ENCODE peak calls at places on chromosomes 4 and X, in ten cellular contexts. Z, M, C, R, A, S, F, G, J and B are unnamed samples.

GRCh38 chrX:97968376-97969104 is 1084.8 kb downstream of the RPA4 start:
- DNase-seq in Z (peak), M (no peak), C (no peak), R (no peak), A (no peak), S (no peak), F (no peak), G (no peak), J (no peak), B (no peak)

GRCh38 chrX:136780738-136781137 is at the start of gene ARHGEF6:
- DNase-seq in Z (no peak), M (no peak), C (no peak), R (no peak), A (no peak), S (peak), F (no peak), G (no peak), J (no peak), B (no peak)

GRCh38 chr4:11710484-11710883 is 281.8 kb upstream of the HS3ST1 start:
- DNase-seq in Z (no peak), M (no peak), C (no peak), R (no peak), A (no peak), S (no peak), F (no peak), G (no peak), J (peak), B (no peak)

GRCh38 chrX:105837227-105837626 is 14.9 kb downstream of the NRK start:
- DNase-seq in Z (no peak), M (no peak), C (peak), R (peak), A (no peak), S (peak), F (no peak), G (peak), J (peak), B (peak)

GRCh38 chrX:41116948-41117347 is 31.7 kb downstream of the USP9X start:
- DNase-seq in Z (no peak), M (no peak), C (no peak), R (no peak), A (peak), S (no peak), F (peak), G (no peak), J (no peak), B (no peak)

GRCh38 chrX:24619647-24620046 is 27.5 kb downstream of the PCYT1B start:
- DNase-seq in Z (no peak), M (no peak), C (no peak), R (peak), A (no peak), S (peak), F (no peak), G (peak), J (peak), B (peak)

GRCh38 chr4:156298230-156298629 is 344.6 kb upstream of the CTSO start:
- DNase-seq in Z (no peak), M (peak), C (no peak), R (no peak), A (no peak), S (peak), F (no peak), G (peak), J (peak), B (peak)

GRCh38 chr4:173040200-173040599 is 128.4 kb upstream of the GALNT7 start:
- DNase-seq in Z (no peak), M (no peak), C (no peak), R (peak), A (no peak), S (peak), F (no peak), G (peak), J (peak), B (no peak)

GRCh38 chr4:152680988-152681731 is 1.4 kb upstream of the TMEM154 start:
- DNase-seq in Z (no peak), M (no peak), C (no peak), R (no peak), A (no peak), S (peak), F (no peak), G (peak), J (peak), B (peak)

GRCh38 chr4:61527886-61528285 is 327.8 kb downstream of the ADGRL3 start:
- DNase-seq in Z (no peak), M (no peak), C (no peak), R (no peak), A (no peak), S (peak), F (no peak), G (no peak), J (no peak), B (no peak)

GRCh38 chrX:40877869-40878268 is 142.5 kb upstream of the MED14 start:
- DNase-seq in Z (no peak), M (no peak), C (no peak), R (peak), A (no peak), S (peak), F (no peak), G (peak), J (peak), B (no peak)

GRCh38 chr4:6695660-6696581 is 2.2 kb downstream of the S100P start:
- DNase-seq in Z (no peak), M (no peak), C (no peak), R (no peak), A (no peak), S (no peak), F (no peak), G (no peak), J (peak), B (no peak)

GRCh38 chr4:150573534-150573933 is 8.4 kb upstream of the MAB21L2 start:
- DNase-seq in Z (no peak), M (no peak), C (no peak), R (no peak), A (no peak), S (peak), F (no peak), G (peak), J (peak), B (peak)

GRCh38 chr4:61994036-61994435 is 793.9 kb downstream of the ADGRL3 start:
- DNase-seq in Z (no peak), M (no peak), C (no peak), R (no peak), A (no peak), S (peak), F (no peak), G (peak), J (peak), B (peak)

GRCh38 chr4:114318309-114318708 is 280.3 kb upstream of the UGT8 start:
- DNase-seq in Z (no peak), M (no peak), C (no peak), R (no peak), A (no peak), S (peak), F (no peak), G (no peak), J (peak), B (no peak)

GRCh38 chr4:96315815-96316214 is 475.9 kb downstream of the PDHA2 start:
- DNase-seq in Z (no peak), M (no peak), C (no peak), R (no peak), A (no peak), S (no peak), F (no peak), G (peak), J (no peak), B (no peak)

GRCh38 chr4:129446074-129446473 is 350.1 kb downstream of the C4orf33 start:
- DNase-seq in Z (peak), M (no peak), C (no peak), R (no peak), A (no peak), S (no peak), F (no peak), G (no peak), J (no peak), B (no peak)

GRCh38 chr4:77564231-77564630 is 41.4 kb upstream of the CXCL13 start:
- DNase-seq in Z (no peak), M (no peak), C (no peak), R (peak), A (no peak), S (peak), F (no peak), G (peak), J (no peak), B (no peak)

GRCh38 chr4:41132055-41132683 is 82.2 kb downstream of the APBB2 start:
- DNase-seq in Z (no peak), M (no peak), C (no peak), R (no peak), A (no peak), S (no peak), F (no peak), G (no peak), J (no peak), B (no peak)

GRCh38 chrX:95056901-95057300 is 1382.9 kb downstream of the FAM133A start:
- DNase-seq in Z (no peak), M (no peak), C (no peak), R (no peak), A (no peak), S (peak), F (no peak), G (peak), J (peak), B (peak)
- TF ChIP-seq CTCF in Z (peak), M (no peak), C (no peak), R (no peak), A (no peak), S (no peak), F (no peak), G (peak), J (peak), B (peak)

GRCh38 chrX:119693032-119693995 is at the start of gene SEPTIN6:
- DNase-seq in Z (peak), M (peak), C (peak), R (peak), A (peak), S (peak), F (peak), G (peak), J (peak), B (peak)
- TF ChIP-seq CTCF in Z (peak), M (no peak), C (no peak), R (peak), A (no peak), S (no peak), F (no peak), G (no peak), J (no peak), B (no peak)

DNA sequence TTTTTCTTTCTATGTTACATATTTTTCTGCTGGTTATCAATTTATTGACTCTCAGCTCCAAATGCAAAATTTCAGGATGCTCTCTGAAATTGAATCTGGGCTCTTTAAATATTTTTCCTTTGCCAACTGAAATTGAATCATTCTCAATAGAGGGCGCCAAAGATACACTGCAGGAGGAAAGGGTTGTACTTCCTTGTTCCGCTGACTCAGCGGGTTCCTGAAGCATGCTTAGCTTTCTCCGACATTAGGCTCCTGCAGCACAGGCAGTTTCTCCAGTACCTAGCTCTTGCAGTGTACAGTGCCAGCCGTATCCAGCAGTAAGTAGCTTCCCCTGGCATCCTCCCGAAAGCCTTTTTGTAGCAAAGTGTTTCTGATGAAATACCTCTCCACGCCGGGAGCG is 28.8 kb upstream of the CFAP47 start:
- DNase-seq in Z (peak), M (peak), C (no peak), R (no peak), A (peak), S (peak), F (peak), G (peak), J (peak), B (peak)
- TF ChIP-seq CTCF in Z (peak), M (no peak), C (peak), R (no peak), A (peak), S (peak), F (no peak), G (peak), J (peak), B (peak)

DNA sequence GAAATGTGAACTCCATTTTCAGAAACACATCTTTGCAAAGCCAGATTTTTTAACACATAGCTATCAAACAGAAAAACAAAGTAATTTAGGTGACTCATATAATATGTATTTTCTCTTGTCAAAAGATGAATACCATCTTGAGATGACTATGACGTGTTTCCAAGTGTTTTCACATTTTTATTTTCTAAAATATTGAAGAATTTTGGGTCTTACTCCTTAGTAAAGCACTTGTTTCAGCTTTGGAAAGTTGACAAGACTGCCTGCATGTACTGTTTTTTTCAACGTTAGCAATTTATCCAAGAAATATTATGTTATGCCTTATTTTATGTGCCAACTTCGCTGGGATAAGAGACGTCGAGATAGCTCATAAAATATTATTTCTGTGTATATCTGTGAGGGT is 733.9 kb upstream of the EPHA5 start:
- DNase-seq in Z (no peak), M (no peak), C (no peak), R (no peak), A (no peak), S (no peak), F (no peak), G (peak), J (no peak), B (no peak)
- TF ChIP-seq CTCF in Z (no peak), M (no peak), C (no peak), R (no peak), A (no peak), S (no peak), F (no peak), G (no peak), J (no peak), B (no peak)

DNA sequence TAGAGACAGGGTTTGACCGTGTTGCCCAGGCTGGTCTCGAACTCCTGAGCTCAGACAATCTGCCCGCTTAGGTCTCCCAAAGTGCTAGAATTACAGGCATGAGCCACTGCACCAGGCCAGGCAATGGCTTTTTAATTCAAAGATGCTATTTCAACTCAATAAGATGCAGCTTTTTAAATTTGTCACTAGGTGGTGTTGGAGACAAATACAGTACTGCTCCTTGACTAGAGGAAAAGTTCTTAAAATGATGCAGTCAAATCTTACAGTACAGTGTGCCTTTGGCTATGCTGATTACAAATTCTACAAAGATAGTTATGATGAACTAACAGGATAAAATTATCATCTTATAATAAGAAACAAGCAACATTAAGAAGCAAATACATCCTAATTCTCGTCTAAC is 441.1 kb downstream of the KCNIP4 start:
- DNase-seq in Z (no peak), M (no peak), C (no peak), R (no peak), A (no peak), S (peak), F (no peak), G (peak), J (no peak), B (no peak)
- TF ChIP-seq CTCF in Z (peak), M (peak), C (no peak), R (no peak), A (peak), S (peak), F (peak), G (peak), J (no peak), B (peak)

GRCh38 chr4:122914292-122914904 is 8.0 kb downstream of the NUDT6 start:
- DNase-seq in Z (no peak), M (peak), C (no peak), R (no peak), A (peak), S (peak), F (peak), G (peak), J (peak), B (no peak)
- TF ChIP-seq CTCF in Z (no peak), M (peak), C (peak), R (peak), A (peak), S (peak), F (no peak), G (peak), J (peak), B (peak)

DNA sequence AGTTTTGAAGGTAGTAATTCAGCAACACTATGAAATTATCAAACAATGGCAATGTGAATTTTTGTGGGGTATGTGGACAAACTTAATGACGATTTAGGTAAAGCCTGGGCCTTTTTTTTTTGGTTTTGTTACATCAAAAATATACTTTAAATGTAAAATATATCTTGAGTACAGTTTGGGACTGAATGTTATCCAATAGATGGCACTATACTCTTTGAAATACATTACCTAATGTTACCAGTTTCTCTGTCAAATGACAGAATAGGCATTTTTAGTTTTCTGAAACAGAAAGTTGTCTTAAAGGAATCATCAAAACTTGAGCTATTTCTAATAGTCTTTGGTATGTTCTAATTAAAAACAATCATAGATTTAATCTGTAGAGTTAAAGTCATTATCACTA is 1651.9 kb downstream of the C4orf33 start:
- DNase-seq in Z (no peak), M (no peak), C (no peak), R (no peak), A (peak), S (peak), F (no peak), G (peak), J (no peak), B (peak)
- TF ChIP-seq CTCF in Z (peak), M (no peak), C (no peak), R (no peak), A (no peak), S (no peak), F (no peak), G (peak), J (peak), B (no peak)

GRCh38 chr4:118076958-118077766 is 42.9 kb downstream of the NDST3 start:
- DNase-seq in Z (peak), M (peak), C (peak), R (no peak), A (peak), S (peak), F (peak), G (peak), J (peak), B (no peak)
- TF ChIP-seq CTCF in Z (peak), M (peak), C (no peak), R (no peak), A (peak), S (peak), F (peak), G (peak), J (peak), B (peak)

GRCh38 chr4:4427478-4427870 is 40.6 kb downstream of the NSG1 start:
- DNase-seq in Z (no peak), M (no peak), C (no peak), R (no peak), A (no peak), S (no peak), F (no peak), G (no peak), J (no peak), B (peak)

GRCh38 chr4:4427886-4428285 is 41.0 kb downstream of the NSG1 start:
- DNase-seq in Z (no peak), M (no peak), C (no peak), R (no peak), A (no peak), S (no peak), F (no peak), G (no peak), J (no peak), B (no peak)

GRCh38 chr4:4425696-4426095 is 38.8 kb downstream of the NSG1 start:
- DNase-seq in Z (peak), M (no peak), C (no peak), R (no peak), A (no peak), S (no peak), F (no peak), G (no peak), J (no peak), B (no peak)

GRCh38 chr4:4425119-4425690 is 38.3 kb downstream of the NSG1 start:
- DNase-seq in Z (no peak), M (no peak), C (no peak), R (no peak), A (no peak), S (no peak), F (no peak), G (no peak), J (peak), B (no peak)

GRCh38 chr4:4426511-4427477 is 39.9 kb downstream of the NSG1 start:
- DNase-seq in Z (peak), M (peak), C (no peak), R (no peak), A (no peak), S (no peak), F (no peak), G (no peak), J (no peak), B (peak)
- TF ChIP-seq CTCF in Z (no peak), M (no peak), C (no peak), R (no peak), A (no peak), S (peak), F (no peak), G (no peak), J (no peak), B (no peak)